ENCODE peak calls at places on chromosomes 3 and 15, in six cellular contexts. Q is IMR-90, O is mesenchymal stem cell, T is neuronal stem cell, X is H9, Y is H1. M is an unnamed sample.

GRCh38 chr3:124584552-124585391 is 145.5 kb upstream of the UMPS start:
- DNase-seq in Q (peak; percentile 22), O (peak; percentile 56), T (peak; percentile 71), X (peak; percentile 90), Y (no peak), M (peak; percentile 78)

GRCh38 chr3:132637590-132637989 is 22.0 kb downstream of the ACAD11 start:
- DNase-seq in Q (peak; percentile 49), O (peak; percentile 49), T (no peak), X (no peak), Y (no peak), M (peak; percentile 64)

GRCh38 chr3:104349836-104350235 is 1016.9 kb upstream of the ALCAM start:
- DNase-seq in Q (no peak), O (peak; percentile 5), T (no peak), X (no peak), Y (no peak), M (no peak)

GRCh38 chr15:60469893-60470641 is 8.9 kb downstream of the ICE2 start:
- DNase-seq in Q (peak; percentile 14), O (peak; percentile 42), T (no peak), X (no peak), Y (no peak), M (no peak)

GRCh38 chr3:57053122-57053521 is 7.3 kb upstream of the SPATA12 start:
- DNase-seq in Q (no peak), O (no peak), T (no peak), X (no peak), Y (no peak), M (no peak)

GRCh38 chr15:32844118-32844711 is 126.4 kb downstream of the GREM1 start:
- DNase-seq in Q (peak; percentile 70), O (peak; percentile 55), T (no peak), X (no peak), Y (no peak), M (no peak)

GRCh38 chr3:168121175-168121853 is 25.6 kb upstream of the GOLIM4 start:
- DNase-seq in Q (peak; percentile 18), O (no peak), T (no peak), X (no peak), Y (no peak), M (no peak)

GRCh38 chr3:150746791-150747590 is 16.0 kb downstream of the SIAH2 start:
- DNase-seq in Q (no peak), O (peak; percentile 69), T (no peak), X (no peak), Y (no peak), M (no peak)

GRCh38 chr15:51706931-51707608 is 25.8 kb downstream of the SCG3 start:
- DNase-seq in Q (no peak), O (peak; percentile 51), T (no peak), X (no peak), Y (no peak), M (no peak)

GRCh38 chr3:80018375-80018774 is 250.6 kb upstream of the ROBO1 start:
- DNase-seq in Q (no peak), O (no peak), T (no peak), X (no peak), Y (no peak), M (no peak)

GRCh38 chr15:88382482-88382983 is 84.7 kb downstream of the MRPL46 start:
- DNase-seq in Q (no peak), O (no peak), T (no peak), X (no peak), Y (no peak), M (no peak)

GRCh38 chr15:22904736-22905135 is 66.3 kb downstream of the NIPA2 start:
- DNase-seq in Q (no peak), O (no peak), T (no peak), X (no peak), Y (no peak), M (no peak)

GRCh38 chr3:49469037-49469875 is 811 bp upstream of the DAG1 start:
- DNase-seq in Q (peak; percentile 68), O (peak; percentile 90), T (no peak), X (peak; percentile 88), Y (peak; percentile 65), M (peak; percentile 91)

GRCh38 chr3:192933779-192934456 is 16.3 kb upstream of the MB21D2 start:
- DNase-seq in Q (peak; percentile 73), O (peak; percentile 41), T (no peak), X (no peak), Y (no peak), M (peak; percentile 10)

GRCh38 chr3:152159328-152159727 is 109.4 kb upstream of the MBNL1 start:
- DNase-seq in Q (peak; percentile 94), O (peak; percentile 56), T (no peak), X (no peak), Y (no peak), M (no peak)

GRCh38 chr15:74664028-74664616 is 31.7 kb downstream of the EDC3 start:
- DNase-seq in Q (peak; percentile 75), O (peak; percentile 79), T (no peak), X (no peak), Y (no peak), M (no peak)

GRCh38 chr3:119973276-119973675 is 121.0 kb downstream of the GSK3B start:
- DNase-seq in Q (peak; percentile 4), O (no peak), T (no peak), X (no peak), Y (no peak), M (peak; percentile 75)

GRCh38 chr3:17151598-17152373 is 267.0 kb downstream of the PLCL2 start:
- DNase-seq in Q (no peak), O (no peak), T (no peak), X (no peak), Y (no peak), M (no peak)

GRCh38 chr3:94961423-94962100 is 898.7 kb downstream of the NSUN3 start:
- DNase-seq in Q (no peak), O (no peak), T (no peak), X (no peak), Y (no peak), M (peak; percentile 34)

GRCh38 chr3:58647661-58648141 is 18.9 kb downstream of the FAM3D start:
- DNase-seq in Q (no peak), O (no peak), T (no peak), X (no peak), Y (no peak), M (no peak)

GRCh38 chr15:70264014-70264492 is 166.3 kb upstream of the TLE3 start:
- DNase-seq in Q (no peak), O (peak; percentile 10), T (no peak), X (no peak), Y (no peak), M (peak; percentile 26)

GRCh38 chr3:149058199-149058598 is 28.1 kb downstream of the HLTF start:
- DNase-seq in Q (no peak), O (no peak), T (no peak), X (no peak), Y (no peak), M (no peak)

GRCh38 chr15:99385865-99386264 is 134.6 kb downstream of the LRRC28 start:
- DNase-seq in Q (peak; percentile 52), O (peak; percentile 48), T (no peak), X (no peak), Y (no peak), M (no peak)

GRCh38 chr15:59917504-59918157 is 86.5 kb upstream of the FOXB1 start:
- DNase-seq in Q (peak; percentile 10), O (peak; percentile 4), T (peak; percentile 48), X (peak; percentile 86), Y (peak; percentile 56), M (peak; percentile 76)

GRCh38 chr15:80452166-80452565 is 48.0 kb downstream of the ARNT2 start:
- DNase-seq in Q (no peak), O (no peak), T (no peak), X (no peak), Y (no peak), M (no peak)
- H3K27ac ChIP-seq in Q (no peak overlapping the region), O (no peak overlapping the region), T (no peak overlapping the region), X (no peak overlapping the region), Y (no peak overlapping the region), M (no peak overlapping the region)

GRCh38 chr15:85454403-85454802 is 74.0 kb downstream of the AKAP13 start:
- DNase-seq in Q (no peak), O (no peak), T (no peak), X (no peak), Y (no peak), M (no peak)
- H4K91ac ChIP-seq in Q (no peak overlapping the region), O (no peak overlapping the region), T (no peak overlapping the region), X (no peak overlapping the region), Y (no peak overlapping the region), M (no peak overlapping the region)

GRCh38 chr3:161449784-161450183 is 46.8 kb upstream of the OTOL1 start:
- DNase-seq in Q (no peak), O (no peak), T (no peak), X (no peak), Y (no peak), M (no peak)

GRCh38 chr3:161454615-161455014 is 42.0 kb upstream of the OTOL1 start:
- DNase-seq in Q (no peak), O (peak; percentile 7), T (peak; percentile 76), X (no peak), Y (no peak), M (no peak)

GRCh38 chr3:161455962-161456361 is 40.6 kb upstream of the OTOL1 start:
- DNase-seq in Q (no peak), O (no peak), T (no peak), X (no peak), Y (no peak), M (no peak)

GRCh38 chr3:161452179-161452578 is 44.4 kb upstream of the OTOL1 start:
- DNase-seq in Q (no peak), O (no peak), T (no peak), X (no peak), Y (no peak), M (no peak)
- H2BK120ac ChIP-seq in Q (no peak overlapping the region), O (no peak overlapping the region), T (peak overlapping the region; percentile 81), X (no peak overlapping the region), Y (no peak overlapping the region), M (no peak overlapping the region)

GRCh38 chr3:141367038-141367730 is 1.1 kb upstream of the ZBTB38 start:
- DNase-seq in Q (peak; percentile 100), O (peak; percentile 99), T (no peak), X (no peak), Y (no peak), M (peak; percentile 77)

GRCh38 chr3:141366285-141367037 is 1.8 kb upstream of the ZBTB38 start:
- DNase-seq in Q (peak; percentile 99), O (peak; percentile 99), T (no peak), X (no peak), Y (no peak), M (peak; percentile 30)

GRCh38 chr3:141368062-141368924 is at the start of gene ZBTB38:
- DNase-seq in Q (peak; percentile 97), O (peak; percentile 97), T (peak; percentile 82), X (peak; percentile 96), Y (peak; percentile 73), M (peak; percentile 96)

GRCh38 chr3:141370065-141370533 is 1.8 kb downstream of the ZBTB38 start:
- DNase-seq in Q (peak; percentile 90), O (peak; percentile 94), T (peak; percentile 54), X (peak; percentile 80), Y (no peak), M (peak; percentile 76)

DNA sequence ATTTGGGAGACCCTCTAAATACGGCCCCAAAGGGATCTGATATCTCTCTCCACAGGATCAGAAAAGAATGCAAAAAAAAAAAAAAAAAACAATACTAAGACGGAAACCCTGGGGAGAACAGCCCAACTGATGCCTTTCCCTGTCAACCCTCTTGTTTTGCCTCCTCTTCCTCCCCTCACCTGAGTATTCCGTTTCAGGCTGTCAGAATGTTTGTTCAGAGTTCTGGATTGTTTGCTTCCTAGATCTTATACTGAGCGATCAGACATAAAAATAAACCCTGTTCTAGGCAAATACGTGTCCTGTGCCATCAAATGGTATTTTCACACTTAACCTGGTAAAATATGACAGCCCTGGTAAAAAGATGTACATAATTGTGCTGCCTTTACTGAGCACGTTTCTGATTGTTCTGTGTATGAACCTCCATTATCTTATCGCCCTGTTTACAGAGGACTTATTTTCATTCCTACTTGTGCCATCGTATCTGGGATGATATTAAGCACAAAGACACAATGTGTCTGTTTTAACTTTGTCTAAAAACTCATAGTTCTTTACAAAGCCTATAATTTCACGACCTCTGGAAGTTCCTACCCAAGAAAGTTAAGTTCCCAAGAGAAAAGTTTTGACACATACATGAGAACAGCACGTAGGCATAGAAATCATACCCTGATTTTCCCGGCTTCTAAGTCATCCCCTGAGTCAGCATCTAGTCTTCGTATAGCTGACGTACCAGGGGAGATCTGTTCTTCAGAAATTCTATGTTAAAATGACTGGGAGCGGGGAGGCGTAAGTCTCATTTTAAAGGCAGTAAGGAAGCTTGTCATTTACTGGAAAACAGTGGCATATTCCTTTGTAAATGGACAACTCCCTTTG is 856 bp downstream of the ZBTB38 start:
- DNase-seq in Q (peak; percentile 87), O (peak; percentile 85), T (no peak), X (no peak), Y (no peak), M (peak; percentile 75)
- H3K27ac ChIP-seq in Q (peak overlapping the region; percentile 99), O (peak overlapping the region; percentile 100), T (peak overlapping the region; percentile 76), X (peak overlapping the region; percentile 19), Y (no peak overlapping the region), M (peak overlapping the region; percentile 97)